ENCODE peak calls at places on chromosome 4, in six cellular contexts. G is A549, R is endothelial cell of umbilical vein, V is HepG2, Q is K562, D is GM12878. B is an unnamed sample.
A peak's percentile ranks its signal among the peaks of the same experiment; 100 is the strongest.

GRCh38 chr4:2354760-2355159 is 63.7 kb downstream of the ZFYVE28 start:
- DNase-seq in R (peak; percentile 34), V (no peak), D (no peak), G (no peak), Q (no peak), B (no peak)

GRCh38 chr4:4752576-4753401 is 106.7 kb upstream of the MSX1 start:
- DNase-seq in D (no peak), G (no peak), V (no peak), Q (no peak), R (no peak), B (peak; percentile 51)

GRCh38 chr4:89382439-89382838 is 74.8 kb upstream of the GPRIN3 start:
- DNase-seq in V (no peak), D (no peak), G (no peak), Q (no peak), R (peak; percentile 60), B (no peak)

GRCh38 chr4:1368421-1369090 is 21.5 kb downstream of the UVSSA start:
- DNase-seq in D (no peak), Q (no peak), G (no peak), V (no peak), R (no peak), B (no peak)

GRCh38 chr4:68358988-68359387 is 9.1 kb upstream of the YTHDC1 start:
- DNase-seq in G (no peak), V (no peak), Q (no peak), R (no peak), D (no peak), B (no peak)

GRCh38 chr4:54234497-54235205 is 5.6 kb downstream of the PDGFRA start:
- DNase-seq in G (no peak), D (no peak), Q (no peak), R (no peak), V (no peak), B (no peak)

GRCh38 chr4:154744341-154744948 is 645 bp downstream of the LRAT start:
- DNase-seq in G (no peak), Q (no peak), V (no peak), D (no peak), R (no peak), B (no peak)

GRCh38 chr4:48129307-48130014 is 4.6 kb downstream of the TXK start:
- DNase-seq in G (peak; percentile 7), R (no peak), V (no peak), D (no peak), Q (peak; percentile 13), B (peak; percentile 74)

GRCh38 chr4:103591839-103592238 is 127.9 kb downstream of the TACR3 start:
- DNase-seq in Q (no peak), V (no peak), R (peak; percentile 87), D (no peak), G (no peak), B (no peak)

GRCh38 chr4:48472794-48473193 is 10.3 kb upstream of the SLC10A4 start:
- DNase-seq in V (no peak), R (no peak), Q (no peak), G (no peak), D (no peak), B (no peak)

GRCh38 chr4:74598611-74599325 is 153.8 kb downstream of the AREG start:
- DNase-seq in V (no peak), R (peak; percentile 18), Q (no peak), D (no peak), G (no peak), B (no peak)
- H3K4me3 ChIP-seq in V (no peak overlapping the region), R (no peak overlapping the region), Q (no peak overlapping the region), D (no peak overlapping the region), G (no peak overlapping the region), B (no peak overlapping the region)

DNA sequence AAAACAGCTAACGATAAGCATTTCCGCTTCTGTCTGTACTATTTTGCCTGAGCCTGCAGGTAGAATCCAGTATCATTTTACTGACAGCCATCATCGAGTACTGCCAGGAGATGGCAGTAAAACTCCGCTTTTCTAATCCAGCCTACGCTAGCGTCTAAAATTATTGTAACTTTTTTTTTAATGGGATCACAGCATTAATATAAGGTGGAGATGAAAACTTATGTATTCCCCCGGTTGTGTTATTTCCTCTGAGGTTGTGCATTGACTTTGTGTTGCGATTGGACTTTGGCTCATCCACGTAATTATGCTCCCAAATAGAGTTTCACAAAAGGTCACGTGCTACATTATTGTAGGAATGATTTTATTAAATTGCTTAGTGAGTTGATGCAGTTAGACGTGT is 248.1 kb downstream of the C4orf33 start:
- DNase-seq in G (peak; percentile 44), Q (peak; percentile 43), V (peak; percentile 19), R (peak; percentile 50), D (no peak), B (peak; percentile 66)
- TF ChIP-seq MYC in G (no peak), Q (no peak), V (no peak), R (no peak), D (no peak), B (no peak)

DNA sequence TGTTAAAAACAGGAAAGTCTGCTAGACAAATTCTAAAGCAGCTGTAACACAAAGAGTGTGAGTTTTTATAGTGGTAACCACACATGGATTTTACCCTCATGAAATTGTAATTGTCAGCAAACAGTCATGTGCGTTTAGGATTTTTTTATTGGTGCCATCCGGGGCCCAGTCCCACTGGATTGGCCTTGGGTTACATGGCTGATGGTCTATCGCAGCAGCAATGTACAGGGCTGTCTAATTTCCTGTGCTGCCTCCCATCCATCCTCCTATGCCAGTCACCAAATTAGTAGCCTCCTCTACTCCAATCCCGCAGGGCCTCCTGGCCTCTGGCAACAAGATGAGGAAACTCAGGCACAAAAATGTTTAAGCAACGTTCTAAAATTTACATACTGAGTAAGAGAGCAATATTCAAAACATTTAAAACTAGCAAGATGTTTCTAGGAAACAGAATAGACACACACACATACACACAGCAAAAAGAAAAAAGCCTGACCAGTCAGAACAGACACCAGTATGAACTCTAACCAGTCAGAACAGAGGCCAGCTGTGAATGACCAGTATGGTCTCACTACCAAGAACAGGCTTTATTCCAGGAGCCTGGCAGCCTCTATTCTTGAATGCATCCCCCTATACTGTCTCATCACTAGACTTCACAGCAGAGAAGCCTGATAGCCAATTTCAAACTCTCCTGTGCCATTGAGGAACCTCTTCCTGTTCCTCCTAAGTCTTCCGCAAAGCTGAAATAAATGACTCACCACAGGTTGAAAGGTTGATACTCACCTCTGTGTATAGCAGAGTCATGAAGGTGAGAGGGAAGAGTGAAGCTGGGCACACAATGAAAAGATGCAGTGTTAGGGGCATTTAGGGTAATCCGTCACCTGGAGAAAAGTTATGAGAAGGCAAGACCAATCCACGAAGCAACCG is 42.6 kb downstream of the CHRNA9 start:
- DNase-seq in Q (no peak), D (no peak), V (no peak), R (no peak), G (peak; percentile 22), B (no peak)
- TF ChIP-seq MAX in Q (no peak), D (no peak), V (no peak), R (no peak), G (no peak), B (no peak)

GRCh38 chr4:180827610-180828009 is 1415.6 kb upstream of the TENM3 start:
- DNase-seq in Q (no peak), G (no peak), V (no peak), R (no peak), D (no peak), B (no peak)
- H3K4me3 ChIP-seq in Q (no peak overlapping the region), G (no peak overlapping the region), V (peak overlapping the region; percentile 11), R (no peak overlapping the region), D (no peak overlapping the region), B (no peak overlapping the region)

GRCh38 chr4:74754218-74754617 is 40.1 kb downstream of the BTC start:
- DNase-seq in R (no peak), V (no peak), Q (no peak), G (no peak), D (no peak), B (no peak)

GRCh38 chr4:74751247-74751646 is 43.1 kb downstream of the BTC start:
- DNase-seq in D (no peak), G (no peak), R (no peak), V (no peak), Q (no peak), B (no peak)

GRCh38 chr4:74755486-74755885 is 38.8 kb downstream of the BTC start:
- DNase-seq in D (no peak), G (no peak), V (no peak), R (no peak), Q (no peak), B (no peak)

GRCh38 chr4:74751856-74752255 is 42.5 kb downstream of the BTC start:
- DNase-seq in Q (no peak), D (no peak), R (no peak), V (no peak), G (no peak), B (no peak)

DNA sequence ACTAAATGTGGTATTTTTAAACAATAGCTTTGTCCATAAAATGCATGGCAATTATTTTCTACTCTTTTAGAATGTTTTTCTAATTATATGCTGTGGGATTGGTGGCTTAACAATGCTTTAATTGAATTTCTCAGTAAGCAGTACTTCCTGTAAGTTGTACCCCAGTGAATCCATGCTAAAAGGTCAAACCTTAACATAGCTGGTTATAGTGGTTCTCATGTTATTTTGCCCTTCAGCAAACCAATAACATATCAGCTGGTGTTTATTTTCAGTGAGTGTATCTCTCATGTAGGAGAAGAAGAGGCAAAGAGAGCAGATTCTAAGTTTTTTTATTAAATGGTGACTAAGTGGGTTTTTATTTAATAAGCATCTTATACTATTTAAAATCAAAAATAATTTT is 41.5 kb downstream of the BTC start:
- DNase-seq in V (no peak), R (no peak), D (no peak), G (no peak), Q (no peak), B (no peak)
- TF ChIP-seq MYC in V (no peak), R (no peak), D (no peak), G (no peak), Q (no peak), B (no peak)

DNA sequence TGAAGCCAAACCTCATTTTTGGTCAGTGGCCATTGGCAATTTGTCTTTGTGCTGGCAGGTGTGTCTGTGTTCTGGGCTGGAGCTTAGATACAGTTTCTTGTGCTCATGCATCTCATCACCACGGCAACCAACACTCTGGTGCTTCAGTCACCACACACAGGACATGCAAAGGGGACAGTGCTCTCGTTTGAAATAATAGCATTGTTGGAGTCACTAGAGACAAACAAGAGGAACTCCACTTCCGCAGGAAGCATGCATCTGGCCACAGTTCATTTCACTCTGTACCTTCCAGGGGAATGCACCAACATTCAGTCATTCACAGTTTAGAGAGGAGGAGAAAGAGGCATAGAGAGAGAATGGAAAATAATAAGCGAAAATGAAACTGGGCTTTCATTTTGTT is 267.4 kb downstream of the ANK2 start:
- DNase-seq in D (peak; percentile 75), R (no peak), G (no peak), V (no peak), Q (no peak), B (no peak)
- TF ChIP-seq MAX in D (no peak), R (no peak), G (no peak), V (no peak), Q (no peak), B (no peak)